ENCODE peak calls at places on chromosomes 2 and 18, in four cellular contexts. X is sigmoid colon, H is IMR-90, B is psoas muscle. Q is an unnamed sample.

GRCh38 chr2:19472579-19472978 is 114.2 kb upstream of the OSR1 start:
- DNase-seq in X (no peak), H (no peak), B (no peak), Q (no peak)

GRCh38 chr18:39350916-39351315 is 1785.3 kb upstream of the CELF4 start:
- DNase-seq in X (no peak), H (no peak), B (no peak), Q (no peak)

GRCh38 chr2:206990335-206990734 is 51.0 kb downstream of the CPO start:
- DNase-seq in X (no peak), H (peak), B (no peak), Q (no peak)

GRCh38 chr2:42920446-42921161 is 128.2 kb upstream of the HAAO start:
- DNase-seq in X (peak), H (no peak), B (no peak), Q (no peak)

GRCh38 chr2:143700865-143701264 is 571.6 kb downstream of the ARHGAP15 start:
- DNase-seq in X (no peak), H (no peak), B (no peak), Q (no peak)

GRCh38 chr2:7111626-7112025 is 194.4 kb downstream of the RNF144A start:
- DNase-seq in X (no peak), H (no peak), B (no peak), Q (no peak)

GRCh38 chr2:182503886-182504285 is 77.0 kb upstream of the PDE1A start:
- DNase-seq in X (no peak), H (peak), B (no peak), Q (no peak)

GRCh38 chr18:56662502-56662901 is 11.3 kb downstream of the WDR7 start:
- DNase-seq in X (no peak), H (no peak), B (no peak), Q (no peak)

GRCh38 chr2:37802106-37802791 is 122.8 kb upstream of the RMDN2 start:
- DNase-seq in X (no peak), H (peak), B (no peak), Q (no peak)

GRCh38 chr2:70767699-70768584 is at the start of gene ADD2:
- DNase-seq in X (no peak), H (peak), B (peak), Q (peak)

GRCh38 chr18:73945130-73945792 is 202.4 kb downstream of the FBXO15 start:
- DNase-seq in X (no peak), H (peak), B (no peak), Q (no peak)

GRCh38 chr2:95001117-95001551 is 24.4 kb upstream of the MAL start:
- DNase-seq in X (peak), H (no peak), B (no peak), Q (no peak)

GRCh38 chr18:3179430-3180089 is 40.2 kb downstream of the MYOM1 start:
- DNase-seq in X (no peak), H (no peak), B (no peak), Q (no peak)

GRCh38 chr2:157497603-157498314 is 53.9 kb upstream of the CYTIP start:
- DNase-seq in X (no peak), H (peak), B (no peak), Q (no peak)

GRCh38 chr2:30382995-30383394 is 64.1 kb upstream of the LCLAT1 start:
- DNase-seq in X (no peak), H (no peak), B (no peak), Q (no peak)

GRCh38 chr2:37230581-37230980 is 815 bp downstream of the CEBPZ start:
- DNase-seq in X (no peak), H (no peak), B (no peak), Q (no peak)

GRCh38 chr2:72293620-72294019 is 146.0 kb upstream of the CYP26B1 start:
- DNase-seq in X (no peak), H (peak), B (no peak), Q (no peak)

GRCh38 chr2:232537079-232537478 is 2.4 kb upstream of the CHRNG start:
- DNase-seq in X (peak), H (no peak), B (no peak), Q (peak)

GRCh38 chr2:35783723-35784122 is 571.9 kb upstream of the CRIM1 start:
- DNase-seq in X (no peak), H (no peak), B (no peak), Q (no peak)

GRCh38 chr2:174012347-174013309 is 47.5 kb upstream of the SP3 start:
- DNase-seq in X (peak), H (no peak), B (peak), Q (peak)

GRCh38 chr2:15559379-15559778 is 1.8 kb downstream of the NBAS start:
- DNase-seq in X (no peak), H (no peak), B (no peak), Q (no peak)

GRCh38 chr2:96914332-96914731 is 44.5 kb upstream of the SEMA4C start:
- DNase-seq in X (no peak), H (peak), B (no peak), Q (peak)

GRCh38 chr2:241653210-241653750 is 15.8 kb downstream of the ATG4B start:
- DNase-seq in X (no peak), H (no peak), B (no peak), Q (no peak)

GRCh38 chr2:111042772-111043771 is 77.6 kb upstream of the BCL2L11 start:
- DNase-seq in X (no peak), H (no peak), B (no peak), Q (no peak)

GRCh38 chr2:112686348-112687217 is 34.2 kb upstream of the NT5DC4 start:
- DNase-seq in X (no peak), H (no peak), B (no peak), Q (peak)

GRCh38 chr2:180349809-180350208 is 342.7 kb upstream of the CWC22 start:
- DNase-seq in X (no peak), H (no peak), B (no peak), Q (no peak)

GRCh38 chr2:164458801-164459200 is 162.5 kb downstream of the GRB14 start:
- DNase-seq in X (no peak), H (no peak), B (no peak), Q (no peak)

GRCh38 chr2:12196495-12196894 is 450.1 kb downstream of the LPIN1 start:
- DNase-seq in X (no peak), H (no peak), B (no peak), Q (no peak)

GRCh38 chr2:134466141-134466540 is 212.3 kb downstream of the MGAT5 start:
- DNase-seq in X (no peak), H (no peak), B (no peak), Q (no peak)

GRCh38 chr2:164560181-164560792 is 61.0 kb downstream of the GRB14 start:
- DNase-seq in X (no peak), H (peak), B (no peak), Q (no peak)

GRCh38 chr2:124024491-124025348 is at the start of gene CNTNAP5:
- DNase-seq in X (no peak), H (no peak), B (peak), Q (peak)

GRCh38 chr2:124025896-124026295 is 809 bp downstream of the CNTNAP5 start:
- DNase-seq in X (no peak), H (no peak), B (no peak), Q (no peak)

GRCh38 chr2:124027182-124027581 is 2.1 kb downstream of the CNTNAP5 start:
- DNase-seq in X (no peak), H (peak), B (no peak), Q (no peak)

DNA sequence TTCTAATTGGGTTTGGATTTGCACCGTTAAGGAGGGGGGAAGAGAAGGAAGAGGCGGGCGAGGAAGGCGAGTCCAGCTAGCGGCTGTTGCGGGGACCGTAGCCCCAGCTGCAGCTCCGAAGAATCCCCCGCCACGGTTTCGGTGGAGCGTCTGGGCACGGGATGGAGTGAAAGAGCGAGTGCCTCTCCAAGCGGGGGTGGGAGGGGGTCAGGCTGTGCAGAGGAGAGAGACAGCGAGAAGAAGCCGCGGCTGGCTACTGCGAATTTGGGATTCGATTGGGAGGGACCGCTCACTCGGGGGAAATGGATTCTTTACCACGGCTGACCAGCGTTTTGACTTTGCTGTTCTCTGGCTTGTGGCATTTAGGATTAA is 248 bp downstream of the CNTNAP5 start:
- DNase-seq in X (no peak), H (no peak), B (no peak), Q (no peak)
- H3K4me3 ChIP-seq in X (no peak), H (no peak), B (no peak), Q (no peak)

GRCh38 chr18:51767293-51767692 is 569.8 kb upstream of the MEX3C start:
- DNase-seq in X (no peak), H (no peak), B (no peak), Q (no peak)
- H3K27ac ChIP-seq in X (no peak), H (no peak), B (no peak), Q (no peak)

DNA sequence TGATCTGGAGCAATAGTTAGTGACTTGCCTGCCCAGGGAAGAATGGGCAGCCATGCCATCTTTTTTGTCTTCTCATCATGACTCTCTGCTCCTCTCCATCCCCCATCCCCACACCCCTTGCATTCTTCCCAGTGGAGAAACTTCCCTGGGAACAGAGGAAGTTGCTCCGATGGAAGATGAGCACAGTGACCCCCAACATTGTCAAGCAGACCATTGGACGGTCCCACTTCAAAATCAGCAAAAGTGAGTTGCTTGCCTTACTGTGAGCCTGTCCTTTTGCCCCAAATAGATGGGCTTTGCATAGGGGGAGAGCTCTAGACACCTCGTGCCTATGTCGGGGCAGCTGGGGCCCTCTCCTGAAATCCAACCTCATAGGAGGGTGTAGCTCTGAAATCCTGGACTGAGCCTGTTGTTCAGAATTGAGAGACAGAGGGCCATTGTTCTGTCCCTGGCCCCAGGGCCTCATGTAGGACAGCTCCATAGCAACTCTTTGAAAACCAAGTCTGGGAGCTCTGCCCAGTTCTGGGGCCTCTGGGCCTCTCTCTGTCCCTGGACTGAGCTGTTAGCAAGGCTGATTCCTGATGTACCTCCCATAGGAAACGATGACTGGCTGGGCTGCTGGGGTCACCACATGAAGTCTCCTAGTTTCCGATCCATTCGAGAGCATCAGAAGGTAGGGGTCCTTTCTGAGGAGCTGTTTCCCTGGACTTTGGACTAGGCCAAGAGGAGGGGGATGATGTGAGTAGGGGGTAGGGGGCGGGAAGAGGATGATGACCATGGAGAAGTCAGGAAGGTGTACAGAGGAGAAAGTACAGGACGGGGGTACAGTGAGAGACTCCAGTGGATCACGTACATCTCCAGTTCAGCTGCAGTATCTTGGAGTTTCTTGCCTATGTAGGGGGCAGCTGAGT is 35.2 kb downstream of the TTLL4 start:
- DNase-seq in X (peak), H (peak), B (no peak), Q (peak)
- H3K4me3 ChIP-seq in X (no peak), H (no peak), B (no peak), Q (no peak)

GRCh38 chr18:79067611-79068010 is 1.6 kb upstream of the ATP9B start:
- DNase-seq in X (no peak), H (no peak), B (no peak), Q (no peak)
- H3K27ac ChIP-seq in X (peak), H (no peak), B (peak), Q (no peak)

DNA sequence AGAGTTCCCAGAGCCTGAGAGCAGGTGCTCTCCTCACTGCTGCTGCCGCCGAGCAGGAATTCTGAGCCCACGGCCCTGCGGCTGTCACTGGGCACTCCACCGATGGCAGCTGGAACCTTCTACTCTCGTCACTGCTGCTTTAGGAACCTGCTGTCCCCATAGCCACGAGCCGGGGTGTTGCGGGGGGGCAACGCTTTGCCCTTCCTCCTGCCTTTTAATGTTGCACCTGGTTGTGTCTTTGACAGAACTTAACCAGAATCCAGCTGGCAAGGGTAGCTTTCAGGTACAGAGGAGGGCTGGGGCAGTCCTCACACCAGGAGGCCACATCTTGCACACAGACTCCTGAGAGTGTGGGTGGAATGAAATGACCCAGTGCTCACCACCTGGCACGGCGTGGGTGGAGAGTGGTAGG is 32.4 kb downstream of the NCK2 start:
- DNase-seq in X (no peak), H (no peak), B (no peak), Q (no peak)
- H3K4me3 ChIP-seq in X (no peak), H (no peak), B (no peak), Q (no peak)

GRCh38 chr2:138207531-138207930 is 243.3 kb downstream of the HNMT start:
- DNase-seq in X (no peak), H (no peak), B (no peak), Q (no peak)

GRCh38 chr2:138201326-138201725 is 237.1 kb downstream of the HNMT start:
- DNase-seq in X (no peak), H (peak), B (no peak), Q (no peak)

GRCh38 chr2:138209009-138209408 is 244.7 kb downstream of the HNMT start:
- DNase-seq in X (no peak), H (no peak), B (no peak), Q (no peak)

GRCh38 chr2:138202762-138203161 is 238.5 kb downstream of the HNMT start:
- DNase-seq in X (no peak), H (no peak), B (no peak), Q (no peak)

DNA sequence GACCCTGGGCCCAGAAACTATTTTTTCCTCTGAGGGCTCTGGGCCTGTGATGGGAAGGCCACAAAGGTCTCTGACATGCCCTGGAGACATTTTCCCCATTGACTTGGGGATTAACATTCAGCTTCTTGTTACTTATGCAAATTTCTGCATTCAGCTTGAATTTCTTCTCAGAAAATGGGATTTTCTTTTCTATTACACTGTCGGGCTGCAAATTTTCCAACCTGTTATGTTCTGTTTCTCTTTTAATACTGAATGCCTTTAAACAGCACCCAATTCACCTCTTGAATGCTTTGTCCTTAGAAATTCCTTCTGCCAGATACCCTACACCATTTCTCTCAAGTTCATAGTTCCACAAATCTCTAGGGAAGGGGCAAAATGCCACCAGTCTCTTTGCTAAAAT is 241.0 kb downstream of the HNMT start:
- DNase-seq in X (no peak), H (no peak), B (no peak), Q (no peak)
- H3K27ac ChIP-seq in X (no peak), H (no peak), B (no peak), Q (no peak)

GRCh38 chr2:230318190-230319121 is 8.5 kb upstream of the SP140L start:
- DNase-seq in X (no peak), H (no peak), B (no peak), Q (no peak)
- H3K4me3 ChIP-seq in X (no peak), H (no peak), B (no peak), Q (no peak)

GRCh38 chr2:54504866-54505265 is 48.7 kb downstream of the SPTBN1 start:
- DNase-seq in X (no peak), H (peak), B (no peak), Q (no peak)

GRCh38 chr2:54512663-54513363 is 56.7 kb downstream of the SPTBN1 start:
- DNase-seq in X (no peak), H (no peak), B (no peak), Q (no peak)

GRCh38 chr2:54512183-54512582 is 56.1 kb downstream of the SPTBN1 start:
- DNase-seq in X (no peak), H (no peak), B (no peak), Q (no peak)

GRCh38 chr2:54503828-54504227 is 47.7 kb downstream of the SPTBN1 start:
- DNase-seq in X (no peak), H (no peak), B (no peak), Q (no peak)

DNA sequence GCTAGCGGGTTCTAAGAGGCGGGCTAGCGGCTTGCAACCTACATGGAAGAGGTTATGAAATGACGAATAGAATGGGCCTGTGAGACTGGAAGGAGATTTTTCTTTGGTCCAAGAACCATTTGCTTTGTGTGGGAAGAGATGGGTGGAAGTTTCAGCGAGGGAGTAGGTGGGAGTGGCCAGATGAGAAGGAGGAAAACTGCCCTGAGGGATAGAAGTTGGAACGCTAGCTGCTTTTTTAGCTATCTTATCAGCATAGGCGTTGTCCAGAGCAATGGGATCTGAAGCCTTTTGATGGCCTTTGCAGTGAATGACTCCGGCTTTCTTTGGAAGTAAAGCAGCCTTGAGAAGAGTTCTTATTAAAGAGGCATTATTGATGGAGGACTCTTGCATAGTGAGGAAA is 52.4 kb downstream of the SPTBN1 start:
- DNase-seq in X (no peak), H (no peak), B (no peak), Q (peak)
- H3K27ac ChIP-seq in X (no peak), H (no peak), B (no peak), Q (peak)